ENCODE peak calls at places on chromosomes 2 and 18, in five cellular contexts. C, B, M, W and P are unnamed samples.

GRCh38 chr18:77102246-77103040 is 30.1 kb downstream of the MBP start:
- DNase-seq in C (no peak), B (no peak), M (peak), W (no peak), P (no peak)

GRCh38 chr18:47997338-47997780 is 66.9 kb upstream of the SMAD2 start:
- DNase-seq in C (no peak), B (no peak), M (no peak), W (peak), P (no peak)

GRCh38 chr2:46679761-46680160 is 200.4 kb downstream of the TMEM247 start:
- DNase-seq in C (no peak), B (no peak), M (peak), W (no peak), P (no peak)

GRCh38 chr2:241272298-241272721 is 43.2 kb downstream of the HDLBP start:
- DNase-seq in C (peak), B (peak), M (no peak), W (peak), P (peak)

GRCh38 chr2:162085090-162085891 is 11.3 kb upstream of the DPP4 start:
- DNase-seq in C (no peak), B (no peak), M (peak), W (no peak), P (no peak)

GRCh38 chr18:60445341-60445740 is 72.8 kb upstream of the MC4R start:
- DNase-seq in C (no peak), B (no peak), M (peak), W (no peak), P (no peak)

GRCh38 chr2:114119846-114120348 is 230.0 kb downstream of the ACTR3 start:
- DNase-seq in C (no peak), B (no peak), M (peak), W (no peak), P (no peak)

GRCh38 chr2:66561645-66562336 is 126.9 kb downstream of the MEIS1 start:
- DNase-seq in C (no peak), B (no peak), M (no peak), W (peak), P (no peak)

GRCh38 chr18:3379685-3380084 is 70.3 kb upstream of the TGIF1 start:
- DNase-seq in C (no peak), B (no peak), M (no peak), W (no peak), P (no peak)

GRCh38 chr2:231227309-231228162 is 29.1 kb downstream of the ARMC9 start:
- DNase-seq in C (peak), B (peak), M (peak), W (peak), P (no peak)

GRCh38 chr2:163808406-163808805 is 72.6 kb upstream of the FIGN start:
- DNase-seq in C (no peak), B (no peak), M (no peak), W (peak), P (no peak)

GRCh38 chr2:239821694-239822075 is 203.5 kb downstream of the NDUFA10 start:
- DNase-seq in C (no peak), B (no peak), M (no peak), W (no peak), P (no peak)

GRCh38 chr2:230202430-230203109 is 17.2 kb downstream of the SP110 start:
- DNase-seq in C (no peak), B (no peak), M (no peak), W (no peak), P (no peak)

GRCh38 chr18:34401775-34402174 is 177.1 kb upstream of the NOL4 start:
- DNase-seq in C (no peak), B (no peak), M (no peak), W (no peak), P (no peak)

GRCh38 chr2:233761040-233761769 is 1.1 kb downstream of the UGT1A1 start:
- DNase-seq in C (no peak), B (no peak), M (peak), W (no peak), P (no peak)

GRCh38 chr2:218026676-218027425 is 24.1 kb upstream of the TNS1 start:
- DNase-seq in C (no peak), B (no peak), M (no peak), W (no peak), P (no peak)